ENCODE peak calls at places on chromosomes 2 and 18, in seven cellular contexts. I is stimulated activated CD4-positive, alpha-beta T cell treated with anti-CD3 and anti-CD28 coated beads, TNF-alpha, amount 100 ng/mL, for 4 hours; N is right lobe of liver; D is NCI-H748 treated with DMSO at 0.1 percent for 48 hours; W is HFFc6; K is activated T-cell treated with anti-CD3 and anti-CD28 coated beads for 1 hour; X is ovary. T is an unnamed sample.

GRCh38 chr2:118861741-118862140 is 14.3 kb upstream of the EN1 start:
- DNase-seq in I (no peak), N (no peak), D (no peak), W (no peak), K (no peak), X (no peak), T (no peak)

GRCh38 chr2:101330253-101330921 is 21.9 kb upstream of the RNF149 start:
- DNase-seq in I (no peak), N (no peak), D (no peak), W (no peak), K (no peak), X (no peak), T (peak; percentile 89)

GRCh38 chr2:69013837-69014796 is 1.1 kb downstream of the ANTXR1 start:
- DNase-seq in I (no peak), N (no peak), D (no peak), W (peak; percentile 30), K (no peak), X (peak; percentile 40), T (peak; percentile 38)

GRCh38 chr2:174606336-174606735 is 8.7 kb upstream of the WIPF1 start:
- DNase-seq in I (no peak), N (no peak), D (no peak), W (peak; percentile 83), K (no peak), X (no peak), T (no peak)

GRCh38 chr18:75067996-75068645 is 140.8 kb downstream of the PTGR3 start:
- DNase-seq in I (no peak), N (no peak), D (no peak), W (no peak), K (no peak), X (no peak), T (no peak)

GRCh38 chr2:57842531-57842930 is 204.1 kb upstream of the VRK2 start:
- DNase-seq in I (no peak), N (no peak), D (no peak), W (peak; percentile 56), K (no peak), X (no peak), T (no peak)

GRCh38 chr2:108594132-108594981 is 60.1 kb downstream of the LIMS1 start:
- DNase-seq in I (no peak), N (no peak), D (no peak), W (peak; percentile 83), K (no peak), X (no peak), T (peak; percentile 58)

GRCh38 chr2:66439291-66440010 is 4.5 kb downstream of the MEIS1 start:
- DNase-seq in I (no peak), N (peak; percentile 55), D (no peak), W (no peak), K (no peak), X (peak; percentile 58), T (peak; percentile 54)

GRCh38 chr2:130351495-130352125 is 4.2 kb upstream of the PTPN18 start:
- DNase-seq in I (no peak), N (no peak), D (no peak), W (no peak), K (no peak), X (no peak), T (no peak)